ENCODE peak calls at places on chromosomes 3 and 15, in six cellular contexts. E is right atrium auricular region, K is dorsolateral prefrontal cortex, O is fibroblast of pulmonary artery, Y is foreskin fibroblast, G is heart right ventricle. V is an unnamed sample.

GRCh38 chr3:152051501-152052404 is 178.3 kb downstream of the SUCNR1 start:
- DNase-seq in E (no peak), O (peak; percentile 35), Y (peak; percentile 45), K (no peak), G (no peak), V (no peak)

GRCh38 chr3:34008191-34008590 is 209.8 kb downstream of the PDCD6IP start:
- DNase-seq in G (no peak), K (no peak), E (no peak), O (peak; percentile 39), Y (no peak), V (peak; percentile 39)

GRCh38 chr15:81336568-81336967 is 12.6 kb upstream of the STARD5 start:
- DNase-seq in K (no peak), Y (no peak), O (peak; percentile 58), G (no peak), E (peak; percentile 55), V (peak; percentile 28)

GRCh38 chr3:47772047-47772446 is 9.6 kb downstream of the SMARCC1 start:
- DNase-seq in K (no peak), G (no peak), O (no peak), Y (no peak), E (no peak), V (no peak)

GRCh38 chr3:120599211-120599610 is 3.1 kb downstream of the NDUFB4 start:
- DNase-seq in E (no peak), Y (no peak), K (no peak), O (no peak), G (no peak), V (no peak)

GRCh38 chr15:61243984-61244593 is 15.0 kb upstream of the RORA start:
- DNase-seq in E (no peak), O (no peak), K (no peak), Y (no peak), G (no peak), V (no peak)

GRCh38 chr3:71998995-71999673 is 214.2 kb upstream of the PROK2 start:
- DNase-seq in O (peak; percentile 58), G (no peak), Y (peak; percentile 98), E (no peak), K (peak; percentile 47), V (no peak)

GRCh38 chr3:94083261-94083660 is 20.4 kb downstream of the NSUN3 start:
- DNase-seq in G (no peak), Y (no peak), E (no peak), O (no peak), K (no peak), V (peak; percentile 27)

GRCh38 chr3:71930056-71930991 is 145.4 kb upstream of the PROK2 start:
- DNase-seq in E (no peak), Y (peak; percentile 25), O (peak; percentile 72), K (peak; percentile 22), G (no peak), V (peak; percentile 82)

GRCh38 chr3:8153778-8154177 is 347.8 kb upstream of the LMCD1 start:
- DNase-seq in E (no peak), Y (no peak), O (no peak), K (no peak), G (no peak), V (no peak)

GRCh38 chr3:25592510-25592968 is 72.2 kb downstream of the TOP2B start:
- DNase-seq in E (peak; percentile 84), Y (peak; percentile 54), O (peak; percentile 77), G (peak; percentile 52), K (no peak), V (peak; percentile 59)

GRCh38 chr15:44735482-44736260 is 657 bp upstream of the TRIM69 start:
- DNase-seq in Y (no peak), O (peak; percentile 48), K (no peak), E (peak; percentile 80), G (no peak), V (peak; percentile 12)

GRCh38 chr3:127289646-127290575 is 2.1 kb upstream of the PRR20G start:
- DNase-seq in G (no peak), K (no peak), O (no peak), E (no peak), Y (peak; percentile 2), V (no peak)

GRCh38 chr3:149575213-149575961 is 82.4 kb downstream of the WWTR1 start:
- DNase-seq in O (peak; percentile 98), G (no peak), Y (peak; percentile 96), E (no peak), K (peak; percentile 69), V (no peak)

GRCh38 chr15:97443101-97443500 is 517.4 kb upstream of the ARRDC4 start:
- DNase-seq in G (no peak), O (no peak), E (no peak), K (no peak), Y (no peak), V (no peak)

GRCh38 chr3:48155122-48155521 is 33.1 kb downstream of the CDC25A start:
- DNase-seq in O (peak; percentile 62), G (no peak), Y (peak; percentile 77), K (no peak), E (no peak), V (no peak)

GRCh38 chr15:38699633-38700230 is 135.1 kb upstream of the RASGRP1 start:
- DNase-seq in E (peak; percentile 69), G (peak; percentile 11), Y (peak; percentile 29), K (peak; percentile 72), O (peak; percentile 77), V (peak; percentile 87)

GRCh38 chr3:8554725-8555621 is 53.4 kb downstream of the LMCD1 start:
- DNase-seq in G (peak; percentile 37), K (no peak), O (peak; percentile 87), E (peak; percentile 71), Y (peak; percentile 71), V (peak; percentile 38)

GRCh38 chr3:45010718-45011355 is 15.3 kb upstream of the CLEC3B start:
- DNase-seq in K (no peak), Y (peak; percentile 93), O (peak; percentile 53), E (no peak), G (no peak), V (no peak)

GRCh38 chr3:58630081-58630709 is 36.4 kb downstream of the FAM3D start:
- DNase-seq in K (peak; percentile 52), Y (peak; percentile 52), E (peak; percentile 75), G (no peak), O (peak; percentile 73), V (peak; percentile 93)

GRCh38 chr3:131988209-131988608 is 46.6 kb downstream of the CPNE4 start:
- DNase-seq in Y (no peak), K (no peak), E (no peak), O (no peak), G (no peak), V (no peak)

GRCh38 chr15:92810418-92811138 is 89.5 kb upstream of the CHD2 start:
- DNase-seq in K (peak; percentile 64), Y (peak; percentile 62), O (peak; percentile 85), E (peak; percentile 78), G (peak; percentile 72), V (peak; percentile 63)

GRCh38 chr3:27423463-27423862 is 54.3 kb upstream of the NEK10 start:
- DNase-seq in O (peak; percentile 52), G (no peak), K (no peak), Y (peak; percentile 49), E (no peak), V (no peak)

GRCh38 chr15:93771429-93772020 is 459.8 kb upstream of the MCTP2 start:
- DNase-seq in Y (no peak), E (no peak), O (no peak), G (no peak), K (no peak), V (no peak)

GRCh38 chr3:146493221-146493620 is 23.9 kb upstream of the PLSCR2 start:
- DNase-seq in E (no peak), O (peak; percentile 33), Y (no peak), K (no peak), G (no peak), V (no peak)

DNA sequence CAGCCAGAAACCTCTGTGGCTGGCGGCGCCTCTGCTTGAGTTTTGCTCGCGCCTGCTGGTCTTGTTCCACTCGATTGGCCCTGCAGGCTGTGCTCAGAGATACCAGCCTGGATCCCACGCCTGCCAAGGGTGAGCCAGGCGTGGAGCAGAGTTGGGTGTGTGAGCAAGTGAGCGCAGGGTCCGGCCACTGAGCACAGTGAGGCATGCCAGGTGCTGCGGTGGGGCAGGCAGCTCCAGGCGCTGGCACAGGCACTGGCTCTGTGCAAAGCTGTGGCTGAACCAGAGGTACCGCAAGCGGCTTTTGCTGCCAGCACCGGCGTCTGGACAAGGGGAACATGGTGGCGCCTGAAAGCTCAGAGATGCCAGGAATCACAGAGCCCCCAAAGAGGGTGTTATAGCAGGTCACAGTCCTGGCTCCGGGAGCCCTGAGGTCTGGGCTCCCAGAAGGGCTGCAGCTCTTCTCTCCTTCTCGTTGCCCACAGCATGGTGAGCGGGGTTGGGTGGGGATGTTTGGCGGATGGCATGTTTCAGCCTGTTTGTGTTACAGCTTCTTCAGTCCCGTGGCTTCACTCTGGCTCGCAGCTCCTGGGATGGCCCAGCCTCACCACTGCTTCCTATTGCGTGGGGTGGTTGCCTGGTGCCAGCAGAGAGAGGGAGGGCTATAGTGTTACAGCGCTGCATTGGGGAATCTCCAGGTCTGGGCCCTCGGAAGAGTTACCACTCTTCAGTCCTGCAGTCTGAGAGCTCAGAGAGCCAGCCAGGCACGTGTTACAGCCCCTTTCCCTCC is 73.9 kb downstream of the NR1D2 start:
- DNase-seq in K (no peak), Y (no peak), G (no peak), E (no peak), O (no peak), V (no peak)
- H3K4me3 ChIP-seq in K (no peak overlapping the region), Y (no peak overlapping the region), G (no peak overlapping the region), E (no peak overlapping the region), O (no peak overlapping the region), V (no peak overlapping the region)

GRCh38 chr15:101276501-101277037 is 716 bp downstream of the SELENOS start:
- DNase-seq in K (no peak), G (no peak), E (no peak), Y (no peak), O (peak; percentile 60), V (peak; percentile 53)
- H3K4me3 ChIP-seq in K (peak overlapping the region; percentile 77), G (peak overlapping the region; percentile 87), E (peak overlapping the region; percentile 90), Y (peak overlapping the region; percentile 87), O (peak overlapping the region; percentile 83), V (peak overlapping the region; percentile 100)

DNA sequence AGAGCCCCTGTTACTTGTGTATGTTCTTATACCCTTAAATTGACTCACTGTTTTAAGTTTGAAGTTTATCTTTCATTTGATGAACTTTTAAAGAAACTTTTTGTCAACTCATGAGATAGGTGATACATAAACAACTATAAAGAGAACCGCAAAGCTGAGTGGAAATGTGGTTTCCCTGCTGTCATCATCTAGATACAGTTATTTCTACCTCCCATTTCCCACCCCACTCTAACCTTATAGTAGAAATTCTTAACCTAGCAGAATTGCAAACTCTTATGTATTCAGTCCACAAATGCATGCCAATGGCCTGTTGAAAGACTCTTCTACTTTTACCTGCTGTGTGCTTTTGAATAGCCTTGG is 2.7 kb downstream of the TIPARP start:
- DNase-seq in E (no peak), O (no peak), Y (no peak), G (no peak), K (no peak), V (no peak)
- H3K4me3 ChIP-seq in E (peak overlapping the region; percentile 92), O (peak overlapping the region; percentile 87), Y (peak overlapping the region; percentile 90), G (peak overlapping the region; percentile 91), K (peak overlapping the region; percentile 89), V (no peak overlapping the region)

GRCh38 chr15:67777071-67777470 is 48.2 kb upstream of the SKOR1 start:
- DNase-seq in G (no peak), E (no peak), K (no peak), Y (no peak), O (no peak), V (no peak)

GRCh38 chr15:67777773-67778172 is 47.5 kb upstream of the SKOR1 start:
- DNase-seq in E (no peak), G (no peak), O (no peak), Y (no peak), K (no peak), V (no peak)

GRCh38 chr15:67781907-67782559 is 43.3 kb upstream of the SKOR1 start:
- DNase-seq in G (no peak), K (no peak), E (no peak), O (no peak), Y (no peak), V (no peak)

GRCh38 chr15:67781061-67781460 is 44.2 kb upstream of the SKOR1 start:
- DNase-seq in O (no peak), G (no peak), K (no peak), E (no peak), Y (no peak), V (no peak)

GRCh38 chr15:67779160-67780111 is 45.9 kb upstream of the SKOR1 start:
- DNase-seq in K (no peak), E (no peak), G (no peak), O (no peak), Y (no peak), V (no peak)
- H3K4me3 ChIP-seq in K (no peak overlapping the region), E (no peak overlapping the region), G (no peak overlapping the region), O (no peak overlapping the region), Y (no peak overlapping the region), V (no peak overlapping the region)

V was measured in GM23338.